ENCODE peak calls at places on chromosomes 2 and 18, in six cellular contexts. One of them, this sample, is unnamed.

GRCh38 chr2:99729104-99729503 is 239.3 kb upstream of the REV1 start:
- DNase-seq in H1: no peak
- DNase-seq in GM12891: no peak
- DNase-seq in K562: no peak
- DNase-seq in HepG2: no peak
- DNase-seq in GM12878: no peak
- DNase-seq in this sample: no peak

GRCh38 chr2:2940702-2941655 is 436.6 kb downstream of the EIPR1 start:
- DNase-seq in H1: no peak
- DNase-seq in GM12891: no peak
- DNase-seq in K562: no peak
- DNase-seq in HepG2: no peak
- DNase-seq in GM12878: no peak
- DNase-seq in this sample: no peak

GRCh38 chr2:54122939-54123338 is 7.5 kb downstream of the ACYP2 start:
- DNase-seq in H1: no peak
- DNase-seq in GM12891: no peak
- DNase-seq in K562: no peak
- DNase-seq in HepG2: peak; percentile 79
- DNase-seq in GM12878: no peak
- DNase-seq in this sample: no peak

GRCh38 chr2:108288534-108289106 is at the start of gene SULT1C2:
- DNase-seq in H1: peak; percentile 13
- DNase-seq in GM12891: no peak
- DNase-seq in K562: no peak
- DNase-seq in HepG2: peak; percentile 83
- DNase-seq in GM12878: no peak
- DNase-seq in this sample: no peak

GRCh38 chr18:60656563-60656962 is 284.0 kb upstream of the MC4R start:
- DNase-seq in H1: no peak
- DNase-seq in GM12891: no peak
- DNase-seq in K562: no peak
- DNase-seq in HepG2: no peak
- DNase-seq in GM12878: no peak
- DNase-seq in this sample: no peak

GRCh38 chr2:113133696-113134558 is 6.5 kb downstream of the IL1RN start:
- DNase-seq in H1: no peak
- DNase-seq in GM12891: no peak
- DNase-seq in K562: no peak
- DNase-seq in HepG2: no peak
- DNase-seq in GM12878: no peak
- DNase-seq in this sample: no peak

GRCh38 chr18:28768791-28769768 is 592.1 kb upstream of the CDH2 start:
- DNase-seq in H1: no peak
- DNase-seq in GM12891: no peak
- DNase-seq in K562: no peak
- DNase-seq in HepG2: no peak
- DNase-seq in GM12878: no peak
- DNase-seq in this sample: no peak

GRCh38 chr18:58612239-58613055 is 16.4 kb downstream of the ALPK2 start:
- DNase-seq in H1: no peak
- DNase-seq in GM12891: no peak
- DNase-seq in K562: no peak
- DNase-seq in HepG2: no peak
- DNase-seq in GM12878: no peak
- DNase-seq in this sample: no peak

GRCh38 chr2:175205523-175205922 is 24.0 kb upstream of the ATP5MC3 start:
- DNase-seq in H1: no peak
- DNase-seq in GM12891: no peak
- DNase-seq in K562: no peak
- DNase-seq in HepG2: no peak
- DNase-seq in GM12878: no peak
- DNase-seq in this sample: no peak

GRCh38 chr2:48397846-48398245 is 132.1 kb upstream of the STON1 start:
- DNase-seq in H1: no peak
- DNase-seq in GM12891: no peak
- DNase-seq in K562: no peak
- DNase-seq in HepG2: no peak
- DNase-seq in GM12878: no peak
- DNase-seq in this sample: no peak

GRCh38 chr2:55019547-55020258 is 30.5 kb downstream of the RTN4 start:
- DNase-seq in H1: no peak
- DNase-seq in GM12891: no peak
- DNase-seq in K562: no peak
- DNase-seq in HepG2: no peak
- DNase-seq in GM12878: no peak
- DNase-seq in this sample: no peak

GRCh38 chr18:10518595-10519273 is 7.1 kb upstream of the NAPG start:
- DNase-seq in H1: no peak
- DNase-seq in GM12891: no peak
- DNase-seq in K562: peak; percentile 38
- DNase-seq in HepG2: peak; percentile 16
- DNase-seq in GM12878: no peak
- DNase-seq in this sample: no peak

GRCh38 chr18:9594782-9595181 is 19.6 kb downstream of the PPP4R1 start:
- DNase-seq in H1: no peak
- DNase-seq in GM12891: no peak
- DNase-seq in K562: no peak
- DNase-seq in HepG2: no peak
- DNase-seq in GM12878: no peak
- DNase-seq in this sample: no peak

GRCh38 chr2:25250331-25251031 is 82.1 kb upstream of the POMC start:
- DNase-seq in H1: no peak
- DNase-seq in GM12891: peak; percentile 55
- DNase-seq in K562: peak; percentile 69
- DNase-seq in HepG2: no peak
- DNase-seq in GM12878: no peak
- DNase-seq in this sample: no peak

DNA sequence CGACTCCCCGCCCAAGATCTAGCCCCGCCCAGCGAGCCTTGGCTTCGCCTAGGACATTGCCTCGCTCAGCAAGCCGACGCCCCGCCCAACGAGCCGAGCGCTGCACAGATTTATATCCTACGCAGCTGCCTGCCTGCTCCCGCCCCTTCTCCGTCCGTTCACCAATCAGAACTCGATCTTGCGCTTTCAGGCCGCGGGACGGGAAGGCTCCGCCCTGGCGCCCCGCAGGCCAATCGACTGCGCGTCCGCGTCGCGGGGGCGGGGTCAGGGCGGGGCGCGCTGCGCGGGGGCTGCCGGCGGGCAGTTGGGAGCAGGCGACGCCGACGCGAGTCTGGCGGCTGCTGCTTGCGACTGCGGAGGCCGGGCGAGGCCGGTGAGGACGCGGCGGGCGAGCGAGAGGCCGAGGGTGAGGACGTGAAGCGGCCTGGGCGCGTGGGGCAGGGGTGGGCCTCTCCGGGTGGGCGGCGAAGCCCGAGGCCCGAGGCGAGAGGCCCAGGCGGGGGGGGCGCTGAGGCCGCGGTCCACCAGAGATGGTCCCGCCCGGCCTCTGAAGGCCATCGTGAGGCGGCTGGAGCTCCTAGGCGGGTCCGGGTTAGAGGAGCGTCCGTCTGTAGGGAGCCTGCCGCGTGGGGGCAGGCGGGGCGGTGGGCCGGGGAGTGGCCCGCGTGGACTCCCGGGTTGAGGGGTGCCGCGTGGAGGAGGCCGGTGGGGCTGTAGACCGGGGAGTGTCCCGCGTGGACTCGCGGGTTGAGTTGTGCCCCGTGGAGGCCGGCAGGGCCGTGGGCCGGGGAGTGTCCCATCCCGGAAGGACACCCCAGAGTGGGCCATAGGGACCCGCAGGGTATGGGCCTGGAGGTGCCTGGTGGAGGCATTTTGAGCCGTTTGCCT is at the start of gene FARP2:
- DNase-seq in H1: peak; percentile 97
- DNase-seq in GM12891: peak; percentile 74
- DNase-seq in K562: peak; percentile 83
- DNase-seq in HepG2: peak; percentile 98
- DNase-seq in GM12878: peak; percentile 90
- DNase-seq in this sample: peak; percentile 66
- TF ChIP-seq POLR2A in H1: peak; percentile 61
- TF ChIP-seq POLR2A in GM12891: peak; percentile 76
- TF ChIP-seq POLR2A in K562: peak; percentile 67
- TF ChIP-seq POLR2A in HepG2: peak; percentile 95
- TF ChIP-seq POLR2A in GM12878: peak; percentile 97
- TF ChIP-seq POLR2A in this sample: peak; percentile 95

GRCh38 chr2:128289439-128289838 is 29.2 kb downstream of the HS6ST1 start:
- DNase-seq in H1: peak; percentile 60
- DNase-seq in GM12891: no peak
- DNase-seq in K562: no peak
- DNase-seq in HepG2: no peak
- DNase-seq in GM12878: no peak
- DNase-seq in this sample: no peak

GRCh38 chr2:128286905-128287779 is 31.5 kb downstream of the HS6ST1 start:
- DNase-seq in H1: no peak
- DNase-seq in GM12891: no peak
- DNase-seq in K562: no peak
- DNase-seq in HepG2: no peak
- DNase-seq in GM12878: no peak
- DNase-seq in this sample: no peak

GRCh38 chr2:128288781-128289180 is 29.9 kb downstream of the HS6ST1 start:
- DNase-seq in H1: no peak
- DNase-seq in GM12891: no peak
- DNase-seq in K562: no peak
- DNase-seq in HepG2: no peak
- DNase-seq in GM12878: no peak
- DNase-seq in this sample: no peak

GRCh38 chr2:128286011-128286721 is 32.5 kb downstream of the HS6ST1 start:
- DNase-seq in H1: no peak
- DNase-seq in GM12891: no peak
- DNase-seq in K562: no peak
- DNase-seq in HepG2: no peak
- DNase-seq in GM12878: no peak
- DNase-seq in this sample: no peak

GRCh38 chr2:128287780-128288735 is 30.6 kb downstream of the HS6ST1 start:
- DNase-seq in H1: no peak
- DNase-seq in GM12891: no peak
- DNase-seq in K562: no peak
- DNase-seq in HepG2: no peak
- DNase-seq in GM12878: no peak
- DNase-seq in this sample: no peak
- TF ChIP-seq TAF1 in H1: no peak
- TF ChIP-seq TAF1 in GM12891: no peak
- TF ChIP-seq TAF1 in K562: no peak
- TF ChIP-seq TAF1 in HepG2: no peak
- TF ChIP-seq TAF1 in GM12878: no peak
- TF ChIP-seq TAF1 in this sample: no peak

GRCh38 chr2:217937446-217937845 is 65.3 kb downstream of the TNS1 start:
- DNase-seq in H1: no peak
- DNase-seq in GM12891: no peak
- DNase-seq in K562: no peak
- DNase-seq in HepG2: no peak
- DNase-seq in GM12878: no peak
- DNase-seq in this sample: no peak

GRCh38 chr2:217936952-217937351 is 65.8 kb downstream of the TNS1 start:
- DNase-seq in H1: no peak
- DNase-seq in GM12891: no peak
- DNase-seq in K562: no peak
- DNase-seq in HepG2: no peak
- DNase-seq in GM12878: no peak
- DNase-seq in this sample: no peak

GRCh38 chr2:217934321-217935131 is 68.3 kb downstream of the TNS1 start:
- DNase-seq in H1: no peak
- DNase-seq in GM12891: no peak
- DNase-seq in K562: no peak
- DNase-seq in HepG2: no peak
- DNase-seq in GM12878: no peak
- DNase-seq in this sample: no peak

GRCh38 chr2:217935245-217935879 is 67.4 kb downstream of the TNS1 start:
- DNase-seq in H1: no peak
- DNase-seq in GM12891: no peak
- DNase-seq in K562: no peak
- DNase-seq in HepG2: no peak
- DNase-seq in GM12878: no peak
- DNase-seq in this sample: no peak

DNA sequence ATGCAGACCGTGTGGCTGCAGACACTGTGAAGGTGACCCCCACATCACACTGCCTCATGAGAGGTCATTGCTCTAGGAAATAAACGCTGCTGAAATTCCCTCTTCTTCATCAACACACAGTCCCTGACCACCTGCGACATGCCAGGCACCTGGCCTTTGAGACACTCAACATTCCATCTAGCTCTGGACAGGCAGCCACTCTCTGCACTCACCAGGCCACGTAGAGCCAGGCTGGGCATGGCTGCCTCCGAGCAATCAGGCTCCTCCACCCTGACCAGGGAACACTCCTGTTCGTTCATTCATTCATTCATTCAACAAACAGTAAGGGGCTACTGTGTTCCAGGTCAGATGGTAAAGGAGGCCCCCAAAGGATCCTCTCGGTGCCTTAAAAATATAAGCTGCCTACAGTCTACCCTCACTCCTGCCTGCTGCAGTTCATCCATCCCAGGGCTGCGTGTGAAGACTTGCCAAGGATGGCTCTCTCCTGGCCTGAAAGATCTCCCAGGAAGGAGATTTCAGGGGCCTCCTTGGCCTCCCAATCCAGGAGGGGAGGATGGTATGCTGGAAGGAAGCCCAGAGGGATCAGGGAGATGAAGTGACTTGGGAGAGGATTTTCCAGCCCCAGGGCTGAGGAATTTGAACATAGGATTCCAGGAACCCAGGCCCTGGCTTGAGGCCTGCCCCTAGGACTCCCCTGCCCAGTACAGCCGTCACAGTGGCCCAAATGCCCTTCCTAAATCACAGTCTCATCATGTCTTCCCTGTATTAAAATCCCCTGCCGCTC is 66.7 kb downstream of the TNS1 start:
- DNase-seq in H1: no peak
- DNase-seq in GM12891: no peak
- DNase-seq in K562: no peak
- DNase-seq in HepG2: no peak
- DNase-seq in GM12878: no peak
- DNase-seq in this sample: no peak
- TF ChIP-seq POLR2AphosphoS5 in H1: no peak
- TF ChIP-seq POLR2AphosphoS5 in GM12891: no peak
- TF ChIP-seq POLR2AphosphoS5 in K562: no peak
- TF ChIP-seq POLR2AphosphoS5 in HepG2: no peak
- TF ChIP-seq POLR2AphosphoS5 in GM12878: no peak
- TF ChIP-seq POLR2AphosphoS5 in this sample: no peak

GRCh38 chr2:9199716-9200633 is 6.6 kb upstream of the ASAP2 start:
- DNase-seq in H1: no peak
- DNase-seq in GM12891: no peak
- DNase-seq in K562: no peak
- DNase-seq in HepG2: no peak
- DNase-seq in GM12878: no peak
- DNase-seq in this sample: no peak

GRCh38 chr2:9200634-9201015 is 6.0 kb upstream of the ASAP2 start:
- DNase-seq in H1: no peak
- DNase-seq in GM12891: no peak
- DNase-seq in K562: no peak
- DNase-seq in HepG2: no peak
- DNase-seq in GM12878: no peak
- DNase-seq in this sample: no peak

GRCh38 chr2:9203006-9203405 is 3.6 kb upstream of the ASAP2 start:
- DNase-seq in H1: no peak
- DNase-seq in GM12891: no peak
- DNase-seq in K562: no peak
- DNase-seq in HepG2: no peak
- DNase-seq in GM12878: no peak
- DNase-seq in this sample: no peak

GRCh38 chr2:9203876-9204275 is 2.7 kb upstream of the ASAP2 start:
- DNase-seq in H1: no peak
- DNase-seq in GM12891: no peak
- DNase-seq in K562: no peak
- DNase-seq in HepG2: no peak
- DNase-seq in GM12878: no peak
- DNase-seq in this sample: no peak

GRCh38 chr2:9201185-9201891 is 5.3 kb upstream of the ASAP2 start:
- DNase-seq in H1: no peak
- DNase-seq in GM12891: no peak
- DNase-seq in K562: peak; percentile 29
- DNase-seq in HepG2: no peak
- DNase-seq in GM12878: no peak
- DNase-seq in this sample: no peak
- TF ChIP-seq POLR2A in H1: no peak
- TF ChIP-seq POLR2A in GM12891: no peak
- TF ChIP-seq POLR2A in K562: no peak
- TF ChIP-seq POLR2A in HepG2: no peak
- TF ChIP-seq POLR2A in GM12878: no peak
- TF ChIP-seq POLR2A in this sample: no peak

This sample was measured in GM12892.